ENCODE peak calls at places on chromosome 20, in nine cellular contexts. E is heart left ventricle, Z is GM12878, G is A549, B is HCT116, M is body of pancreas, H is upper lobe of left lung, U is K562, R is right lobe of liver. L is an unnamed sample.
A peak's percentile ranks its signal among the peaks of the same experiment; 100 is the strongest.

GRCh38 chr20:47664068-47664437 is 121.2 kb downstream of the SULF2 start:
- ATAC-seq in E (peak; percentile 2), Z (peak; percentile 14), G (peak; percentile 5), B (peak; percentile 47), M (no peak), H (no peak), U (peak; percentile 47), R (no peak), L (no peak)

GRCh38 chr20:33647603-33648395 is 14.3 kb upstream of the C20orf144 start:
- ATAC-seq in E (peak; percentile 66), Z (peak; percentile 92), G (no peak), B (no peak), M (peak; percentile 71), H (peak; percentile 56), U (peak; percentile 17), R (peak; percentile 92), L (peak; percentile 35)

GRCh38 chr20:8764289-8764962 is 304.5 kb upstream of the PLCB4 start:
- ATAC-seq in E (no peak), Z (no peak), G (peak; percentile 53), B (no peak), M (no peak), H (no peak), U (no peak), R (no peak), L (no peak)

GRCh38 chr20:469746-470490 is 7.6 kb upstream of the TBC1D20 start:
- ATAC-seq in E (no peak), Z (no peak), G (no peak), B (no peak), M (no peak), H (no peak), U (no peak), R (no peak), L (no peak)

GRCh38 chr20:39886650-39887190 is 802.3 kb downstream of the MAFB start:
- ATAC-seq in E (peak; percentile 74), Z (peak; percentile 64), G (no peak), B (no peak), M (no peak), H (peak; percentile 61), U (no peak), R (peak; percentile 27), L (peak; percentile 54)

GRCh38 chr20:2820084-2820895 is 4.1 kb downstream of the TMEM239 start:
- ATAC-seq in E (peak; percentile 16), Z (no peak), G (no peak), B (no peak), M (no peak), H (peak; percentile 16), U (peak; percentile 72), R (peak; percentile 14), L (no peak)

GRCh38 chr20:58819921-58820320 is 30.8 kb downstream of the GNAS-AS1 start:
- ATAC-seq in E (no peak), Z (no peak), G (no peak), B (no peak), M (no peak), H (no peak), U (no peak), R (no peak), L (no peak)

GRCh38 chr20:25288291-25289181 is 40.7 kb downstream of the PYGB start:
- ATAC-seq in E (no peak), Z (peak; percentile 98), G (no peak), B (no peak), M (no peak), H (no peak), U (no peak), R (no peak), L (no peak)

GRCh38 chr20:20277772-20278382 is 90.0 kb upstream of the INSM1 start:
- ATAC-seq in E (peak; percentile 93), Z (no peak), G (no peak), B (no peak), M (no peak), H (no peak), U (no peak), R (peak; percentile 37), L (no peak)

GRCh38 chr20:60804918-60805631 is 447.0 kb upstream of the CDH4 start:
- ATAC-seq in E (no peak), Z (no peak), G (no peak), B (no peak), M (no peak), H (no peak), U (no peak), R (no peak), L (no peak)

DNA sequence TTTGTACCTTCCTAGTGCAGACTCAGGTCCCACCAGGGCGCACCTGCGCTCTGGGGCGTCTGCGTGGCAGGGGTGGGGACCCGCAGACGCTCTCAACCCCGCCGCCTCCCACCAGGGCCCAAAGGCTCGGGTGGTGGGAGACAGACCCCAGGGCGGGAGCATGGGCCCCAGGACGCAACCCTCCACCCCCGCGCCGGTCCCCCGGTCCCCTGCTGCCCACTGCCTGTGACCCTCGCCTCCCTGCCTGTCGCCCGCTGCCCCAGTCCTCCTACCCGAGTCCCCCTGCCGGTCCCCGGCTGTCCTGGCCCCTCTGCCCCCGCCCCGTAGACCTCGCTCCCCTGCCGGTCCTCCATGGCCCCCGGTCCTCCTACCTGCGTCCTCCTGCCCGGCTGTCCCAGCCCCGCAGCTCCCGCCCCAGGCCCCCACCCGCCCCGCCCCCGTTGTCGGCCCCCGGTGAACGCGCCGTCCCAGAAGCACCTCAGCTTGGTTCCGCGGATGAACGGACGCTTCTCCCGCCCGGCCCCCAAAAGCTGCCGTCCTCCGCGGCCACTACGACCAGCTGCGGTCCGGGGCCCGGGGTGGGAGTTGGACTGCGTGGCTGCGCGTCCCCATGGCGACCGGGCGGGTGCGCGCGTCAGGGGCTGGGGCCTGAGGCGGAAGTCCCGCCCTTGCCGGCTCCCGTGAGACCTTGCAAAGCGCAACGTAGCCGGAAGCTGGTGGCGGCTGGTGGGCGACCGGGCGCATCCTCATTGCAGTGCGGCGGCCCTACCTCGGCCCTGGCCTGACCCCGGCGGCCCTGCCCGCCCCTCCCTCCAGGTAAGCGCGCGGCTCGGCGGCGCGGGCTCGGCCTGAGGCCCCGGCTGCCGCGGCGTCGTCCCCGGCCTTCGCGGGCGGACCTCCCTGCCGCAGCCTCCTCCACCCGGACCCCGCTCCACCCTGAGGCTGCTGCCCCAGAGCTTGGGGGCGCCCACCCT is at the start of gene ARFGAP1:
- ATAC-seq in E (peak; percentile 97), Z (peak; percentile 97), G (peak; percentile 95), B (peak; percentile 93), M (peak; percentile 94), H (peak; percentile 92), U (peak; percentile 95), R (peak; percentile 92), L (peak; percentile 98)
- TF ChIP-seq POLR2A in E (no peak), Z (peak; percentile 92), G (peak; percentile 78), B (peak; percentile 38), M (peak; percentile 55), H (peak; percentile 53), U (peak; percentile 55), R (peak; percentile 46), L (peak; percentile 74)

DNA sequence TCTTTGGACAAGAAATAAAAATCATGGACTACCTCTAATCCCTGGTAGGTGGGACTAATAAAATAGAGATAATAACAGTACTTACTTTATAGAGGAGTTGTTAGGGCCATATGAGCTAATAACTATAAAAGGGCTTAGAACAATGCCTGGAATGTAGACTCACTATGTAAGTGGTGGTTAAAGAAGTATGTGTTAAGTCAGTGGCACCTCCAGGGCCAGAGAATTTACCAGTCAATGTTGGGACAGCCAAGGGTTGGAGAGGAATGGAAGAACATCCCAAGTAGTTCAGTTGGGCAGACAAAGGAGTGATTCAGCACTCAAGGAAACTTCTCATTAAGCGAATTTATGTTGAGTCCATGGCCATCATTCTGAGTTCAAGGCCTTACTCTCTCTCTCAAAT is 116.8 kb downstream of the OTOR start:
- ATAC-seq in E (no peak), Z (no peak), G (no peak), B (no peak), M (no peak), H (no peak), U (no peak), R (no peak), L (no peak)
- TF ChIP-seq CTCF in E (no peak), Z (no peak), G (no peak), B (no peak), M (no peak), H (no peak), U (no peak), R (no peak), L (no peak)

GRCh38 chr20:54474046-54474445 is 1.3 kb upstream of the DOK5 start:
- ATAC-seq in E (no peak), Z (no peak), G (no peak), B (no peak), M (no peak), H (no peak), U (no peak), R (no peak), L (no peak)

GRCh38 chr20:54475334-54476287 is at the start of gene DOK5:
- ATAC-seq in E (peak; percentile 93), Z (no peak), G (peak; percentile 71), B (no peak), M (peak; percentile 42), H (no peak), U (no peak), R (peak; percentile 38), L (peak; percentile 79)

GRCh38 chr20:54472607-54473006 is 2.8 kb upstream of the DOK5 start:
- ATAC-seq in E (no peak), Z (no peak), G (no peak), B (no peak), M (no peak), H (no peak), U (no peak), R (no peak), L (no peak)

GRCh38 chr20:54474866-54475265 is 527 bp upstream of the DOK5 start:
- ATAC-seq in E (no peak), Z (no peak), G (no peak), B (no peak), M (no peak), H (no peak), U (no peak), R (no peak), L (no peak)

GRCh38 chr20:54473340-54473739 is 2.1 kb upstream of the DOK5 start:
- ATAC-seq in E (no peak), Z (no peak), G (no peak), B (no peak), M (no peak), H (no peak), U (no peak), R (no peak), L (no peak)
- TF ChIP-seq POLR2A in E (no peak), Z (no peak), G (no peak), B (no peak), M (no peak), H (no peak), U (no peak), R (no peak), L (no peak)

DNA sequence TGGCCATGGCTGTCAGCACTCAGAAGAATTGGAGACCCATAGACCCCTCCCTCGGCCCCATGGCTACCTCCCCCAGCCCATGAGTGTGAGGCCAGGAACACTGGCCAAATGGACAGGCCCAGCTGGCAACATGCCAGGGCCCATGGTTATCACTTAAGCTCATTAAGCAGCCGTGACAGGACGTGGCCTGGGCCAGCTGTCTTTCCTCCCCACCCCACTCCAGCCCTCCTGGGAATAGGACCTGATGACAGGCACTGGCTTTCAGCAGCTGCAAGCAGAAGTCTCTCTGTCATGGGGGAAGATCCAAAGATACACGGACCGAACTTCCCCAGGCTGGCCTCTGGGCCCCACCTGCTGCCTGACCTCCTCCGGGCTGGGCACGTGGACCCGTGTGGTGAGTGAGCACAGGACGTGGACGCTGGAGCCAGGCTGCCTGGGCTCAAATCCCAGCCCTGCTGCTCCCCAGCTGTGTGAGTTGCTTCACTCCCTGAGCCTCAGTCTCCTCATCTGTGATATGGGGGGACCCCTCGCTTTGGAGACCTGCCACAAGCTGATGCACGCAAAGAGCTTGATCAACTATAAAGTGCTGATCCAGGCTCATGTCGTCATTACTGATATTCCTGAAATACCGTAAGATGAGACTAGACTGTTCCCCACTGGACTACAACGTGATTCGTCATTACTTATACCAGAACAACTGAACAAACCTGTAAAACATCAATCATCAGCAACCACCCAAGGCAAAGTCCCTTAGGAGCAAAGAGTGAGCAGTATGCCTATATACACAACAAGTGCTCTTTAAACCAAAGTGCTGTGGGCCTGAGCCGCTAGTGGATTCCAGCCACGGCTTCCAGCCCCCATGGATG is 22.0 kb upstream of the VSTM2L start:
- ATAC-seq in E (peak; percentile 91), Z (no peak), G (no peak), B (no peak), M (peak; percentile 45), H (no peak), U (peak; percentile 70), R (peak; percentile 13), L (peak; percentile 42)
- TF ChIP-seq CTCF in E (no peak), Z (no peak), G (no peak), B (no peak), M (no peak), H (no peak), U (no peak), R (no peak), L (no peak)